ENCODE peak calls at places on chromosome 1, in five cellular contexts. One of them, this sample, is unnamed.

GRCh38 chr1:169885207-169885606 is 8.5 kb downstream of the SCYL3 start:
- DNase-seq in tibial artery: no peak
- DNase-seq in Panc1: no peak
- DNase-seq in right lobe of liver: no peak
- DNase-seq in testis: no peak
- DNase-seq in this sample: no peak

GRCh38 chr1:54475357-54476230 is 69.4 kb upstream of the SSBP3 start:
- DNase-seq in Panc1: no peak
- DNase-seq in testis: peak; percentile 42
- DNase-seq in tibial artery: no peak
- DNase-seq in right lobe of liver: no peak
- DNase-seq in this sample: peak; percentile 63

GRCh38 chr1:85258536-85259117 is 835 bp downstream of the C1orf52 start:
- DNase-seq in tibial artery: no peak
- DNase-seq in testis: no peak
- DNase-seq in Panc1: no peak
- DNase-seq in right lobe of liver: no peak
- DNase-seq in this sample: no peak

GRCh38 chr1:171583581-171584194 is 38.4 kb upstream of the MYOCOS start:
- DNase-seq in Panc1: no peak
- DNase-seq in right lobe of liver: no peak
- DNase-seq in testis: no peak
- DNase-seq in tibial artery: no peak
- DNase-seq in this sample: no peak

GRCh38 chr1:56686171-56686570 is 41.1 kb downstream of the PRKAA2 start:
- DNase-seq in right lobe of liver: no peak
- DNase-seq in Panc1: no peak
- DNase-seq in tibial artery: no peak
- DNase-seq in testis: no peak
- DNase-seq in this sample: no peak

GRCh38 chr1:237386362-237387143 is 344.6 kb downstream of the RYR2 start:
- DNase-seq in right lobe of liver: no peak
- DNase-seq in tibial artery: no peak
- DNase-seq in testis: no peak
- DNase-seq in Panc1: peak; percentile 38
- DNase-seq in this sample: no peak

GRCh38 chr1:143611159-143611558 is 360.6 kb downstream of the FAM72C start:
- DNase-seq in Panc1: no peak
- DNase-seq in testis: no peak
- DNase-seq in right lobe of liver: no peak
- DNase-seq in tibial artery: no peak
- DNase-seq in this sample: no peak

GRCh38 chr1:35558374-35559316 is 1.0 kb downstream of the NCDN start:
- DNase-seq in testis: no peak
- DNase-seq in tibial artery: no peak
- DNase-seq in right lobe of liver: no peak
- DNase-seq in Panc1: no peak
- DNase-seq in this sample: peak; percentile 21

GRCh38 chr1:113692824-113693431 is 66.4 kb downstream of the PHTF1 start:
- DNase-seq in right lobe of liver: no peak
- DNase-seq in tibial artery: no peak
- DNase-seq in testis: no peak
- DNase-seq in Panc1: no peak
- DNase-seq in this sample: no peak

GRCh38 chr1:25450894-25451293 is 20.2 kb downstream of the MACO1 start:
- DNase-seq in tibial artery: no peak
- DNase-seq in right lobe of liver: no peak
- DNase-seq in testis: no peak
- DNase-seq in Panc1: no peak
- DNase-seq in this sample: no peak

GRCh38 chr1:98055457-98055856 is 134.6 kb upstream of the DPYD start:
- DNase-seq in testis: no peak
- DNase-seq in Panc1: no peak
- DNase-seq in tibial artery: no peak
- DNase-seq in right lobe of liver: no peak
- DNase-seq in this sample: no peak

GRCh38 chr1:19824541-19824940 is 9.5 kb upstream of the RNF186 start:
- DNase-seq in testis: no peak
- DNase-seq in right lobe of liver: no peak
- DNase-seq in tibial artery: no peak
- DNase-seq in Panc1: no peak
- DNase-seq in this sample: no peak

GRCh38 chr1:61241411-61241838 is 159.1 kb downstream of the NFIA start:
- DNase-seq in right lobe of liver: no peak
- DNase-seq in Panc1: no peak
- DNase-seq in tibial artery: peak; percentile 65
- DNase-seq in testis: no peak
- DNase-seq in this sample: no peak

GRCh38 chr1:10457910-10458309 is 8.1 kb downstream of the CORT start:
- DNase-seq in testis: no peak
- DNase-seq in right lobe of liver: no peak
- DNase-seq in tibial artery: no peak
- DNase-seq in Panc1: no peak
- DNase-seq in this sample: no peak

GRCh38 chr1:149845416-149845815 is 54.0 kb upstream of the BOLA1 start:
- DNase-seq in right lobe of liver: no peak
- DNase-seq in tibial artery: no peak
- DNase-seq in Panc1: no peak
- DNase-seq in testis: no peak
- DNase-seq in this sample: peak; percentile 7

GRCh38 chr1:238537641-238538040 is 646.9 kb upstream of the ZP4 start:
- DNase-seq in Panc1: no peak
- DNase-seq in tibial artery: no peak
- DNase-seq in testis: no peak
- DNase-seq in right lobe of liver: no peak
- DNase-seq in this sample: no peak

GRCh38 chr1:159079518-159079917 is 3.0 kb upstream of the AIM2 start:
- DNase-seq in right lobe of liver: no peak
- DNase-seq in Panc1: no peak
- DNase-seq in testis: no peak
- DNase-seq in tibial artery: no peak
- DNase-seq in this sample: no peak

GRCh38 chr1:160207118-160207650 is 2.0 kb downstream of the PEA15 start:
- DNase-seq in tibial artery: no peak
- DNase-seq in right lobe of liver: no peak
- DNase-seq in testis: no peak
- DNase-seq in Panc1: no peak
- DNase-seq in this sample: no peak
- H3K4me3 ChIP-seq in tibial artery: no peak overlapping the region
- H3K4me3 ChIP-seq in right lobe of liver: no peak overlapping the region
- H3K4me3 ChIP-seq in testis: no peak overlapping the region
- H3K4me3 ChIP-seq in Panc1: no peak overlapping the region
- H3K4me3 ChIP-seq in this sample: no peak overlapping the region

GRCh38 chr1:17436380-17437174 is 2.9 kb downstream of the RCC2 start:
- DNase-seq in Panc1: no peak
- DNase-seq in testis: no peak
- DNase-seq in tibial artery: no peak
- DNase-seq in right lobe of liver: no peak
- DNase-seq in this sample: no peak
- H3K27ac ChIP-seq in Panc1: peak overlapping the region; percentile 92
- H3K27ac ChIP-seq in testis: peak overlapping the region; percentile 16
- H3K27ac ChIP-seq in tibial artery: peak overlapping the region; percentile 70
- H3K27ac ChIP-seq in right lobe of liver: peak overlapping the region; percentile 80
- H3K27ac ChIP-seq in this sample: peak overlapping the region; percentile 73

DNA sequence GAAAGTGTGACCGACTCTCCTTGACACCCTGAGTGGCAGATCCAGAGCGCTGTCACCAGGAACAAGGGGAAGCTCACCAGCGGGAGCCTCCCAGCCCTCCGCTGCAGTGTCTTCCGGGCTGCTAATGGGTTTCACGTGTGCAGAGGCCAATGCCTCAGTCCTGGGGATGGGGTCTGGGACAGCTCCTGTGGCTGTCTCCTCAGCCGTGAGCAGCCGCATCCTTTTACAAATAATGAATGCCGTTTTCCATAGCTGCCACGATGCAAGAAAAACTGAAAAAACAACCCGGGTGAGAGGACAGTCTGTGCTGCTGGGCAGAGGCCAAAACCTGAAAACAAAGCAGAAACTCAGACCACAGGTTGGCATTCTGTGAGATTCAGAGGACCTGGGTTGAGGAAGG is 212.2 kb upstream of the RAB4A start:
- DNase-seq in tibial artery: peak; percentile 38
- DNase-seq in right lobe of liver: peak; percentile 47
- DNase-seq in testis: peak; percentile 52
- DNase-seq in Panc1: no peak
- DNase-seq in this sample: no peak
- H3K27me3 ChIP-seq in tibial artery: no peaks in the 10 kb centered on the region
- H3K27me3 ChIP-seq in right lobe of liver: no peaks in the 10 kb centered on the region
- H3K27me3 ChIP-seq in testis: no peaks in the 10 kb centered on the region
- H3K27me3 ChIP-seq in Panc1: no peaks in the 10 kb centered on the region
- H3K27me3 ChIP-seq in this sample: no peaks in the 10 kb centered on the region

GRCh38 chr1:26543444-26543835 is 13.9 kb downstream of the RPS6KA1 start:
- DNase-seq in right lobe of liver: no peak
- DNase-seq in tibial artery: no peak
- DNase-seq in Panc1: no peak
- DNase-seq in testis: no peak
- DNase-seq in this sample: no peak
- H3K4me3 ChIP-seq in right lobe of liver: no peak overlapping the region
- H3K4me3 ChIP-seq in tibial artery: no peak overlapping the region
- H3K4me3 ChIP-seq in Panc1: no peak overlapping the region
- H3K4me3 ChIP-seq in testis: no peak overlapping the region
- H3K4me3 ChIP-seq in this sample: no peak overlapping the region

GRCh38 chr1:161790587-161791317 is 24.6 kb downstream of the ATF6 start:
- DNase-seq in testis: no peak
- DNase-seq in right lobe of liver: no peak
- DNase-seq in tibial artery: no peak
- DNase-seq in Panc1: no peak
- DNase-seq in this sample: no peak

GRCh38 chr1:161782886-161783285 is 16.8 kb downstream of the ATF6 start:
- DNase-seq in right lobe of liver: no peak
- DNase-seq in Panc1: no peak
- DNase-seq in testis: no peak
- DNase-seq in tibial artery: no peak
- DNase-seq in this sample: no peak

GRCh38 chr1:161784963-161785362 is 18.8 kb downstream of the ATF6 start:
- DNase-seq in Panc1: no peak
- DNase-seq in tibial artery: peak; percentile 42
- DNase-seq in right lobe of liver: no peak
- DNase-seq in testis: no peak
- DNase-seq in this sample: no peak

GRCh38 chr1:161791889-161792655 is 26.0 kb downstream of the ATF6 start:
- DNase-seq in Panc1: no peak
- DNase-seq in tibial artery: no peak
- DNase-seq in right lobe of liver: no peak
- DNase-seq in testis: no peak
- DNase-seq in this sample: no peak

GRCh38 chr1:161787355-161787754 is 21.2 kb downstream of the ATF6 start:
- DNase-seq in Panc1: no peak
- DNase-seq in testis: no peak
- DNase-seq in right lobe of liver: no peak
- DNase-seq in tibial artery: no peak
- DNase-seq in this sample: no peak
- H3K27ac ChIP-seq in Panc1: no peak overlapping the region
- H3K27ac ChIP-seq in testis: no peak overlapping the region
- H3K27ac ChIP-seq in right lobe of liver: no peak overlapping the region
- H3K27ac ChIP-seq in tibial artery: no peak overlapping the region
- H3K27ac ChIP-seq in this sample: no peak overlapping the region

DNA sequence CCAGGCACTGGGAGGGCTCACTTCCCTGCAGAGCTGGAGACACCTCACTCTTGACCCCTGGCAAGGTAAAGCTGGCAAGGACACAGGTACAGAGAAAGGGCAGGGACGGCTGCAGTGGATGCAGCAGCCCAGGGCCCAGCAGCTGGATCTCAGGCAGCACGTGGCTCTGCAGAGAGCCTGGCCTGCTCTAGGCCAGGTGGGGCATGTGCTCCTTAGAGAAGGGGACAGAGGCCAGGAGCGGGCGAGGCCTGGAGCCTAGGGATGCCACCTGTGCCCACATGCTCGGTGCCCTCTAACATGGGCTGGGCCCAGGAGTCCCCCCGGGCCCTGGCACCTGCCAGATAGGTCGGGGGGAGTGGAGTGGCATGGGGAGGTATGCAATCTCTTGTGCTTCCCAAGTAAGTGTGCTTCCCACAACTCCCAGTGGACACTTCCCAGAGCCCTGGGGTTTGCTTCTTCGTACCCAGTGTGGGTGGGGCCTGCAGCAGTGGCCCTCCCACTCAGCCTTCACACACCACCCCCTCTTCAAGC is 30.0 kb downstream of the WNT3A start:
- DNase-seq in Panc1: no peak
- DNase-seq in tibial artery: no peak
- DNase-seq in testis: no peak
- DNase-seq in right lobe of liver: no peak
- DNase-seq in this sample: no peak
- H3K27me3 ChIP-seq in Panc1: no peaks in the 10 kb centered on the region
- H3K27me3 ChIP-seq in tibial artery: no peaks in the 10 kb centered on the region
- H3K27me3 ChIP-seq in testis: no peaks in the 10 kb centered on the region
- H3K27me3 ChIP-seq in right lobe of liver: no peaks in the 10 kb centered on the region
- H3K27me3 ChIP-seq in this sample: no peaks in the 10 kb centered on the region

GRCh38 chr1:5959667-5960230 is 32.5 kb downstream of the NPHP4 start:
- DNase-seq in Panc1: no peak
- DNase-seq in tibial artery: no peak
- DNase-seq in right lobe of liver: no peak
- DNase-seq in testis: no peak
- DNase-seq in this sample: no peak
- H3K4me3 ChIP-seq in Panc1: no peak overlapping the region
- H3K4me3 ChIP-seq in tibial artery: no peak overlapping the region
- H3K4me3 ChIP-seq in right lobe of liver: no peak overlapping the region
- H3K4me3 ChIP-seq in testis: no peak overlapping the region
- H3K4me3 ChIP-seq in this sample: no peak overlapping the region

GRCh38 chr1:52162947-52163346 is 21.1 kb downstream of the ZFYVE9 start:
- DNase-seq in testis: no peak
- DNase-seq in Panc1: no peak
- DNase-seq in right lobe of liver: no peak
- DNase-seq in tibial artery: no peak
- DNase-seq in this sample: no peak

GRCh38 chr1:52156460-52156859 is 14.6 kb downstream of the ZFYVE9 start:
- DNase-seq in testis: no peak
- DNase-seq in right lobe of liver: no peak
- DNase-seq in tibial artery: no peak
- DNase-seq in Panc1: no peak
- DNase-seq in this sample: no peak

GRCh38 chr1:52157582-52157981 is 15.7 kb downstream of the ZFYVE9 start:
- DNase-seq in Panc1: no peak
- DNase-seq in tibial artery: no peak
- DNase-seq in testis: no peak
- DNase-seq in right lobe of liver: no peak
- DNase-seq in this sample: no peak

GRCh38 chr1:52158218-52158617 is 16.3 kb downstream of the ZFYVE9 start:
- DNase-seq in right lobe of liver: no peak
- DNase-seq in testis: no peak
- DNase-seq in Panc1: no peak
- DNase-seq in tibial artery: no peak
- DNase-seq in this sample: no peak

GRCh38 chr1:52159033-52159789 is 17.3 kb downstream of the ZFYVE9 start:
- DNase-seq in Panc1: no peak
- DNase-seq in right lobe of liver: no peak
- DNase-seq in testis: no peak
- DNase-seq in tibial artery: no peak
- DNase-seq in this sample: no peak
- H3K27ac ChIP-seq in Panc1: no peak overlapping the region
- H3K27ac ChIP-seq in right lobe of liver: no peak overlapping the region
- H3K27ac ChIP-seq in testis: no peak overlapping the region
- H3K27ac ChIP-seq in tibial artery: no peak overlapping the region
- H3K27ac ChIP-seq in this sample: no peak overlapping the region